ENCODE peak calls at places on chromosome 10, in nine cellular contexts. F, U, O, Q, I, Y, B, A and P are unnamed samples.

GRCh38 chr10:50567384-50567783 is 56.4 kb downstream of the SGMS1 start:
- DNase-seq in F (no peak), U (no peak), O (no peak), Q (no peak), I (no peak), Y (no peak), B (no peak), A (no peak), P (no peak)

GRCh38 chr10:12594448-12594944 is 245.1 kb downstream of the CAMK1D start:
- DNase-seq in F (no peak), U (no peak), O (no peak), Q (no peak), I (no peak), Y (no peak), B (no peak), A (peak), P (no peak)

GRCh38 chr10:22978918-22979317 is 51.1 kb downstream of the ARMC3 start:
- DNase-seq in F (no peak), U (no peak), O (no peak), Q (no peak), I (no peak), Y (no peak), B (no peak), A (no peak), P (no peak)

GRCh38 chr10:78774999-78775711 is 293.6 kb upstream of the ZMIZ1 start:
- DNase-seq in F (peak), U (no peak), O (no peak), Q (peak), I (peak), Y (no peak), B (no peak), A (peak), P (no peak)

GRCh38 chr10:105840288-105840770 is 1199.2 kb downstream of the SORCS3 start:
- DNase-seq in F (no peak), U (no peak), O (no peak), Q (no peak), I (no peak), Y (no peak), B (no peak), A (no peak), P (no peak)

GRCh38 chr10:22505923-22506685 is 160.8 kb downstream of the SPAG6 start:
- DNase-seq in F (no peak), U (no peak), O (no peak), Q (no peak), I (peak), Y (no peak), B (peak), A (no peak), P (no peak)

GRCh38 chr10:89916481-89916880 is 215.1 kb downstream of the KIF20B start:
- DNase-seq in F (no peak), U (no peak), O (peak), Q (no peak), I (no peak), Y (no peak), B (no peak), A (no peak), P (no peak)

GRCh38 chr10:80686734-80687561 is 149.2 kb downstream of the SH2D4B start:
- DNase-seq in F (peak), U (no peak), O (no peak), Q (no peak), I (no peak), Y (no peak), B (no peak), A (no peak), P (no peak)

GRCh38 chr10:8279598-8279997 is 225.1 kb downstream of the GATA3 start:
- DNase-seq in F (peak), U (no peak), O (peak), Q (no peak), I (no peak), Y (no peak), B (no peak), A (peak), P (peak)

GRCh38 chr10:31479752-31480151 is 160.7 kb downstream of the ZEB1 start:
- DNase-seq in F (no peak), U (peak), O (no peak), Q (no peak), I (peak), Y (no peak), B (no peak), A (peak), P (peak)

GRCh38 chr10:36555036-36555435 is 570.4 kb upstream of the ANKRD30A start:
- DNase-seq in F (no peak), U (no peak), O (no peak), Q (no peak), I (no peak), Y (no peak), B (no peak), A (no peak), P (no peak)

GRCh38 chr10:5776150-5776880 is 36.9 kb downstream of the GDI2 start:
- DNase-seq in F (no peak), U (no peak), O (no peak), Q (no peak), I (no peak), Y (no peak), B (no peak), A (peak), P (peak)

GRCh38 chr10:74029943-74030342 is 32.0 kb downstream of the VCL start:
- DNase-seq in F (no peak), U (no peak), O (no peak), Q (no peak), I (no peak), Y (no peak), B (no peak), A (no peak), P (no peak)

GRCh38 chr10:116888380-116889055 is 39.2 kb downstream of the ENO4 start:
- DNase-seq in F (peak), U (peak), O (peak), Q (peak), I (peak), Y (no peak), B (no peak), A (peak), P (peak)
- H3K4me3 ChIP-seq in F (no peak), U (no peak), O (no peak), Q (no peak), I (no peak), Y (no peak), B (no peak), A (no peak), P (no peak)

GRCh38 chr10:17228081-17229015 is at the start of gene VIM:
- DNase-seq in F (no peak), U (peak), O (peak), Q (peak), I (peak), Y (no peak), B (peak), A (peak), P (peak)
- TF ChIP-seq CTCF in F (no peak), U (peak), O (peak), Q (no peak), I (peak), Y (no peak), B (no peak), A (no peak), P (peak)

GRCh38 chr10:28479366-28479765 is 53.6 kb upstream of the WAC start:
- DNase-seq in F (no peak), U (no peak), O (no peak), Q (no peak), I (no peak), Y (no peak), B (no peak), A (no peak), P (no peak)
- H3K4me3 ChIP-seq in F (no peak), U (no peak), O (no peak), Q (no peak), I (no peak), Y (no peak), B (no peak), A (no peak), P (no peak)

GRCh38 chr10:111967547-111967946 is 216.0 kb downstream of the GPAM start:
- DNase-seq in F (no peak), U (no peak), O (no peak), Q (no peak), I (no peak), Y (no peak), B (no peak), A (no peak), P (no peak)
- TF ChIP-seq CTCF in F (peak), U (no peak), O (no peak), Q (no peak), I (no peak), Y (no peak), B (no peak), A (no peak), P (no peak)

GRCh38 chr10:97319671-97320479 is 804 bp downstream of the FRAT1 start:
- DNase-seq in F (peak), U (peak), O (no peak), Q (peak), I (peak), Y (peak), B (peak), A (peak), P (no peak)

GRCh38 chr10:97321807-97322195 is 2.7 kb downstream of the FRAT1 start:
- DNase-seq in F (no peak), U (no peak), O (no peak), Q (no peak), I (no peak), Y (no peak), B (no peak), A (no peak), P (no peak)

GRCh38 chr10:97321032-97321806 is 2.1 kb downstream of the FRAT1 start:
- DNase-seq in F (no peak), U (peak), O (no peak), Q (no peak), I (no peak), Y (no peak), B (peak), A (no peak), P (no peak)

GRCh38 chr10:97318772-97319651 is at the start of gene FRAT1:
- DNase-seq in F (peak), U (peak), O (peak), Q (peak), I (peak), Y (peak), B (peak), A (peak), P (peak)

GRCh38 chr10:97320480-97321031 is 1.5 kb downstream of the FRAT1 start:
- DNase-seq in F (no peak), U (no peak), O (no peak), Q (no peak), I (no peak), Y (no peak), B (peak), A (no peak), P (no peak)
- H3K4me3 ChIP-seq in F (peak), U (peak), O (no peak), Q (peak), I (peak), Y (peak), B (no peak), A (peak), P (peak)